ENCODE peak calls at places on chromosome 13, in seven cellular contexts. One of them, this sample, is unnamed.

GRCh38 chr13:33794576-33794975 is 23.4 kb upstream of the RFC3 start:
- DNase-seq in Caco-2: no peak
- DNase-seq in SK-N-SH: no peak
- DNase-seq in cardiac fibroblast: peak; percentile 34
- DNase-seq in esophagus squamous epithelium: no peak
- DNase-seq in fibroblast of villous mesenchyme: no peak
- DNase-seq in cardiac muscle cell: no peak
- DNase-seq in this sample: no peak

GRCh38 chr13:42985312-42986175 is 6.5 kb downstream of the EPSTI1 start:
- DNase-seq in esophagus squamous epithelium: no peak
- DNase-seq in SK-N-SH: peak; percentile 53
- DNase-seq in fibroblast of villous mesenchyme: peak; percentile 74
- DNase-seq in cardiac muscle cell: no peak
- DNase-seq in Caco-2: no peak
- DNase-seq in cardiac fibroblast: no peak
- DNase-seq in this sample: no peak

GRCh38 chr13:54373211-54373610 is 1344.6 kb downstream of the OLFM4 start:
- DNase-seq in Caco-2: no peak
- DNase-seq in fibroblast of villous mesenchyme: no peak
- DNase-seq in SK-N-SH: no peak
- DNase-seq in esophagus squamous epithelium: no peak
- DNase-seq in cardiac fibroblast: no peak
- DNase-seq in cardiac muscle cell: no peak
- DNase-seq in this sample: no peak

GRCh38 chr13:38705351-38705750 is 18.5 kb downstream of the FREM2 start:
- DNase-seq in fibroblast of villous mesenchyme: no peak
- DNase-seq in Caco-2: no peak
- DNase-seq in esophagus squamous epithelium: no peak
- DNase-seq in SK-N-SH: no peak
- DNase-seq in cardiac fibroblast: no peak
- DNase-seq in cardiac muscle cell: no peak
- DNase-seq in this sample: no peak

GRCh38 chr13:111422352-111422751 is 101.9 kb downstream of the TEX29 start:
- DNase-seq in cardiac muscle cell: no peak
- DNase-seq in cardiac fibroblast: no peak
- DNase-seq in Caco-2: no peak
- DNase-seq in fibroblast of villous mesenchyme: no peak
- DNase-seq in esophagus squamous epithelium: no peak
- DNase-seq in SK-N-SH: no peak
- DNase-seq in this sample: no peak

GRCh38 chr13:44052843-44053607 is 173.3 kb downstream of the LACC1 start:
- DNase-seq in cardiac muscle cell: peak; percentile 39
- DNase-seq in cardiac fibroblast: peak; percentile 28
- DNase-seq in esophagus squamous epithelium: no peak
- DNase-seq in SK-N-SH: no peak
- DNase-seq in Caco-2: peak; percentile 72
- DNase-seq in fibroblast of villous mesenchyme: peak; percentile 63
- DNase-seq in this sample: peak; percentile 86

GRCh38 chr13:112877066-112877465 is 91.9 kb upstream of the MCF2L start:
- DNase-seq in cardiac fibroblast: no peak
- DNase-seq in cardiac muscle cell: no peak
- DNase-seq in Caco-2: no peak
- DNase-seq in esophagus squamous epithelium: no peak
- DNase-seq in SK-N-SH: no peak
- DNase-seq in fibroblast of villous mesenchyme: no peak
- DNase-seq in this sample: no peak

GRCh38 chr13:108069521-108070210 is 145.7 kb downstream of the LIG4 start:
- DNase-seq in cardiac muscle cell: no peak
- DNase-seq in esophagus squamous epithelium: no peak
- DNase-seq in Caco-2: no peak
- DNase-seq in cardiac fibroblast: no peak
- DNase-seq in SK-N-SH: no peak
- DNase-seq in fibroblast of villous mesenchyme: no peak
- DNase-seq in this sample: no peak

GRCh38 chr13:112562254-112562653 is 25.7 kb downstream of the TUBGCP3 start:
- DNase-seq in SK-N-SH: no peak
- DNase-seq in esophagus squamous epithelium: no peak
- DNase-seq in fibroblast of villous mesenchyme: no peak
- DNase-seq in cardiac muscle cell: no peak
- DNase-seq in Caco-2: no peak
- DNase-seq in cardiac fibroblast: no peak
- DNase-seq in this sample: no peak

GRCh38 chr13:26529441-26529840 is 28.0 kb upstream of the WASF3 start:
- DNase-seq in cardiac fibroblast: peak; percentile 71
- DNase-seq in fibroblast of villous mesenchyme: peak; percentile 65
- DNase-seq in SK-N-SH: no peak
- DNase-seq in cardiac muscle cell: peak; percentile 74
- DNase-seq in esophagus squamous epithelium: no peak
- DNase-seq in Caco-2: peak; percentile 67
- DNase-seq in this sample: peak; percentile 83

GRCh38 chr13:24228852-24229458 is 68.4 kb downstream of the SPATA13 start:
- DNase-seq in fibroblast of villous mesenchyme: peak; percentile 76
- DNase-seq in cardiac muscle cell: peak; percentile 69
- DNase-seq in esophagus squamous epithelium: no peak
- DNase-seq in SK-N-SH: peak; percentile 53
- DNase-seq in cardiac fibroblast: peak; percentile 81
- DNase-seq in Caco-2: no peak
- DNase-seq in this sample: peak; percentile 90

GRCh38 chr13:99970761-99971575 is 599 bp downstream of the ZIC5 start:
- DNase-seq in cardiac fibroblast: no peak
- DNase-seq in fibroblast of villous mesenchyme: no peak
- DNase-seq in Caco-2: no peak
- DNase-seq in SK-N-SH: peak; percentile 50
- DNase-seq in esophagus squamous epithelium: no peak
- DNase-seq in cardiac muscle cell: peak; percentile 33
- DNase-seq in this sample: no peak

GRCh38 chr13:64480648-64481047 is 2749.5 kb downstream of the PCDH9 start:
- DNase-seq in cardiac fibroblast: no peak
- DNase-seq in esophagus squamous epithelium: no peak
- DNase-seq in fibroblast of villous mesenchyme: no peak
- DNase-seq in Caco-2: no peak
- DNase-seq in SK-N-SH: no peak
- DNase-seq in cardiac muscle cell: no peak
- DNase-seq in this sample: peak; percentile 12

GRCh38 chr13:94323746-94324408 is 155.6 kb downstream of the DCT start:
- DNase-seq in esophagus squamous epithelium: no peak
- DNase-seq in Caco-2: no peak
- DNase-seq in fibroblast of villous mesenchyme: no peak
- DNase-seq in cardiac muscle cell: no peak
- DNase-seq in SK-N-SH: no peak
- DNase-seq in cardiac fibroblast: no peak
- DNase-seq in this sample: no peak

GRCh38 chr13:93218583-93218982 is 8.0 kb upstream of the GPC6 start:
- DNase-seq in SK-N-SH: no peak
- DNase-seq in Caco-2: no peak
- DNase-seq in esophagus squamous epithelium: no peak
- DNase-seq in fibroblast of villous mesenchyme: no peak
- DNase-seq in cardiac fibroblast: no peak
- DNase-seq in cardiac muscle cell: no peak
- DNase-seq in this sample: no peak

GRCh38 chr13:92513672-92514071 is 712.9 kb upstream of the GPC6 start:
- DNase-seq in fibroblast of villous mesenchyme: no peak
- DNase-seq in cardiac muscle cell: no peak
- DNase-seq in SK-N-SH: no peak
- DNase-seq in cardiac fibroblast: peak; percentile 5
- DNase-seq in Caco-2: no peak
- DNase-seq in esophagus squamous epithelium: no peak
- DNase-seq in this sample: peak; percentile 45

GRCh38 chr13:113373811-113374485 is 10.0 kb upstream of the GRTP1 start:
- DNase-seq in Caco-2: no peak
- DNase-seq in SK-N-SH: no peak
- DNase-seq in fibroblast of villous mesenchyme: no peak
- DNase-seq in cardiac fibroblast: no peak
- DNase-seq in cardiac muscle cell: no peak
- DNase-seq in esophagus squamous epithelium: no peak
- DNase-seq in this sample: no peak

GRCh38 chr13:61277877-61278276 is 137.8 kb downstream of the PCDH20 start:
- DNase-seq in Caco-2: no peak
- DNase-seq in fibroblast of villous mesenchyme: no peak
- DNase-seq in cardiac muscle cell: no peak
- DNase-seq in esophagus squamous epithelium: no peak
- DNase-seq in cardiac fibroblast: no peak
- DNase-seq in SK-N-SH: no peak
- DNase-seq in this sample: no peak

GRCh38 chr13:32142956-32143375 is 111.4 kb downstream of the FRY start:
- DNase-seq in Caco-2: peak; percentile 93
- DNase-seq in fibroblast of villous mesenchyme: peak; percentile 75
- DNase-seq in SK-N-SH: peak; percentile 18
- DNase-seq in cardiac fibroblast: peak; percentile 41
- DNase-seq in cardiac muscle cell: peak; percentile 26
- DNase-seq in esophagus squamous epithelium: no peak
- DNase-seq in this sample: peak; percentile 95

GRCh38 chr13:38685974-38686571 is 804 bp upstream of the FREM2 start:
- DNase-seq in SK-N-SH: peak; percentile 16
- DNase-seq in Caco-2: peak; percentile 80
- DNase-seq in cardiac fibroblast: peak; percentile 19
- DNase-seq in fibroblast of villous mesenchyme: peak; percentile 9
- DNase-seq in cardiac muscle cell: peak; percentile 76
- DNase-seq in esophagus squamous epithelium: no peak
- DNase-seq in this sample: peak; percentile 30

GRCh38 chr13:20616059-20616797 is 49.3 kb downstream of the IFT88 start:
- DNase-seq in esophagus squamous epithelium: no peak
- DNase-seq in fibroblast of villous mesenchyme: peak; percentile 75
- DNase-seq in cardiac muscle cell: no peak
- DNase-seq in cardiac fibroblast: peak; percentile 92
- DNase-seq in SK-N-SH: no peak
- DNase-seq in Caco-2: no peak
- DNase-seq in this sample: peak; percentile 87
- H3K4me3 ChIP-seq in esophagus squamous epithelium: no peak overlapping the region
- H3K4me3 ChIP-seq in fibroblast of villous mesenchyme: no peak overlapping the region
- H3K4me3 ChIP-seq in cardiac muscle cell: no peak overlapping the region
- H3K4me3 ChIP-seq in cardiac fibroblast: no peak overlapping the region
- H3K4me3 ChIP-seq in SK-N-SH: no peak overlapping the region
- H3K4me3 ChIP-seq in Caco-2: no peak overlapping the region
- H3K4me3 ChIP-seq in this sample: no peak overlapping the region

GRCh38 chr13:85864963-85865530 is 65.8 kb upstream of the SLITRK6 start:
- DNase-seq in Caco-2: no peak
- DNase-seq in SK-N-SH: peak; percentile 22
- DNase-seq in esophagus squamous epithelium: no peak
- DNase-seq in cardiac fibroblast: peak; percentile 1
- DNase-seq in cardiac muscle cell: peak; percentile 35
- DNase-seq in fibroblast of villous mesenchyme: no peak
- DNase-seq in this sample: peak; percentile 66
- TF ChIP-seq CTCF in Caco-2: peak; percentile 75
- TF ChIP-seq CTCF in SK-N-SH: peak; percentile 71
- TF ChIP-seq CTCF in esophagus squamous epithelium: peak; percentile 7
- TF ChIP-seq CTCF in cardiac fibroblast: peak; percentile 8
- TF ChIP-seq CTCF in cardiac muscle cell: no peak
- TF ChIP-seq CTCF in fibroblast of villous mesenchyme: peak; percentile 11
- TF ChIP-seq CTCF in this sample: peak; percentile 65

DNA sequence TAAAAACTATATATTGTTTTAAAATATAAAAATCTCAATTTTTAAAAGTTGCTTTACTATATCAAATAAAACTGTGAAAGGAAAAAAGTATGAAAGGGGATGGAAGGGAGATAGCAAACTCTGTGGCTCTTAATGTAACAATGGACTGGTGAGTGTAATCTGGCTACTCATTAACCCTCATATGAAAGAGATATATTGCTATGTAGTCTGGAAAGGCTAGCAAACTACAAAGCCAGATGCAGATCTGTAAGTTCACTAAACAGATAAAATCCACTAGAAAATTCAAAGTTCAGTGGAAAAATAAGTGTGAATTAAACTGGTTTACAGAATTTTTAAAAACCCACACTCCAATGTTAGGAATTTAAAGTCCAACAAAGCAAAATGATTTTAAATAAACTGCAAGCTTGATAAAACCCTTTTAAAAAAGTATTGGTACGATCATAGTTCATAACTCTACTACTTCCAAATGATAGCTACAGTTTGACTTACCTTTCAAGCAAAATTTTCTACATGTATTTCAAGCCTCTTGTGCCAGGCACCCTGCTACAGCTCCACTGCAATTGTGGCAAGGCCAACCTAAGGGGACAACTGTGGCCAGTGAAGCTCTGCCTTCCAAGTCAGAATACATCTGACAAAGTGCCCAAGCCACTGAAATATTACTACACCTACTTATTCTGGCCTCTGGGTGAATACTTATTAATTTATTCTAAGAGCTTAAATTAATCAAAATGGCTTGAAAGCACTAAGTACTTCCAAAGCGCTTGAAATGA is 647 bp upstream of the ELF1 start:
- DNase-seq in SK-N-SH: peak; percentile 12
- DNase-seq in cardiac fibroblast: no peak
- DNase-seq in esophagus squamous epithelium: no peak
- DNase-seq in cardiac muscle cell: no peak
- DNase-seq in fibroblast of villous mesenchyme: no peak
- DNase-seq in Caco-2: no peak
- DNase-seq in this sample: no peak
- H3K4me3 ChIP-seq in SK-N-SH: no peak overlapping the region
- H3K4me3 ChIP-seq in cardiac fibroblast: no peak overlapping the region
- H3K4me3 ChIP-seq in esophagus squamous epithelium: peak overlapping the region; percentile 49
- H3K4me3 ChIP-seq in cardiac muscle cell: no peak overlapping the region
- H3K4me3 ChIP-seq in fibroblast of villous mesenchyme: no peak overlapping the region
- H3K4me3 ChIP-seq in Caco-2: peak overlapping the region; percentile 26
- H3K4me3 ChIP-seq in this sample: no peak overlapping the region

GRCh38 chr13:110306340-110306959 is 507 bp downstream of the COL4A1 start:
- DNase-seq in esophagus squamous epithelium: no peak
- DNase-seq in cardiac muscle cell: peak; percentile 51
- DNase-seq in SK-N-SH: peak; percentile 64
- DNase-seq in cardiac fibroblast: peak; percentile 51
- DNase-seq in fibroblast of villous mesenchyme: peak; percentile 68
- DNase-seq in Caco-2: no peak
- DNase-seq in this sample: peak; percentile 68
- TF ChIP-seq CTCF in esophagus squamous epithelium: no peak
- TF ChIP-seq CTCF in cardiac muscle cell: no peak
- TF ChIP-seq CTCF in SK-N-SH: no peak
- TF ChIP-seq CTCF in cardiac fibroblast: no peak
- TF ChIP-seq CTCF in fibroblast of villous mesenchyme: no peak
- TF ChIP-seq CTCF in Caco-2: no peak
- TF ChIP-seq CTCF in this sample: peak; percentile 19

DNA sequence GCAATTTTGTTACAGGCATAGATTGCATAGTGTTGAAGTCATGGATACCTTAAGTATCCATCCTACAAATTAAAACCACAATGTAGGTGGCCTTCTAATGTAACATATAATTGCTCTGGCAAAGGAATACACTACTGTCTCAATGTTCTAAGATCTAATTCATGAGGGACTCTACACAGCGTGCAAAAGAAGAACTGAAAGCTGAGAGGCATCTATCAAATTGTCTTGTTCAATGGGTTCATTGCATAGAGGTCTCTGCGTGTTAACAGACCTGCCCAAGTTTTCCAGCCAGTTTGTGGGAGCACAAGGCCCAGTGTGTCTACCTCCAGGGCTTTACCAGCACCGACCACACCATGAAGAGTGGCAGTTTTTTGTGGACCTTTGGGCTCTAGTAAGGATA is 451.4 kb downstream of the ITGBL1 start:
- DNase-seq in esophagus squamous epithelium: no peak
- DNase-seq in cardiac muscle cell: no peak
- DNase-seq in Caco-2: no peak
- DNase-seq in SK-N-SH: no peak
- DNase-seq in cardiac fibroblast: no peak
- DNase-seq in fibroblast of villous mesenchyme: no peak
- DNase-seq in this sample: no peak
- H3K4me3 ChIP-seq in esophagus squamous epithelium: no peak overlapping the region
- H3K4me3 ChIP-seq in cardiac muscle cell: no peak overlapping the region
- H3K4me3 ChIP-seq in Caco-2: no peak overlapping the region
- H3K4me3 ChIP-seq in SK-N-SH: no peak overlapping the region
- H3K4me3 ChIP-seq in cardiac fibroblast: no peak overlapping the region
- H3K4me3 ChIP-seq in fibroblast of villous mesenchyme: no peak overlapping the region
- H3K4me3 ChIP-seq in this sample: no peak overlapping the region

This sample was measured in choroid plexus epithelial cell.